ENCODE peak calls at places on chromosomes 13 and 19, in seven cellular contexts. One of them, this sample, is unnamed.

GRCh38 chr19:12200020-12200419 is 37.1 kb downstream of the ZNF136 start:
- DNase-seq in lower leg skin: no peak
- DNase-seq in HT-29: no peak
- DNase-seq in GM10248: no peak
- DNase-seq in NCI-H510A treated with DMSO at 0.1 percent for 48 hours: no peak
- DNase-seq in activated CD4-positive, CD25-positive, alpha-beta regulatory T cell: no peak
- DNase-seq in K562: no peak
- DNase-seq in this sample: no peak

GRCh38 chr19:20607943-20608342 is 42.4 kb upstream of the ZNF737 start:
- DNase-seq in lower leg skin: no peak
- DNase-seq in HT-29: no peak
- DNase-seq in GM10248: no peak
- DNase-seq in NCI-H510A treated with DMSO at 0.1 percent for 48 hours: no peak
- DNase-seq in activated CD4-positive, CD25-positive, alpha-beta regulatory T cell: no peak
- DNase-seq in K562: no peak
- DNase-seq in this sample: no peak

GRCh38 chr19:44051654-44052402 is at the start of gene ZNF223:
- DNase-seq in lower leg skin: peak
- DNase-seq in HT-29: peak
- DNase-seq in GM10248: peak
- DNase-seq in NCI-H510A treated with DMSO at 0.1 percent for 48 hours: peak
- DNase-seq in activated CD4-positive, CD25-positive, alpha-beta regulatory T cell: peak
- DNase-seq in K562: peak
- DNase-seq in this sample: peak

GRCh38 chr13:100673831-100674362 is 698 bp downstream of the TMTC4 start:
- DNase-seq in lower leg skin: peak
- DNase-seq in HT-29: peak
- DNase-seq in GM10248: peak
- DNase-seq in NCI-H510A treated with DMSO at 0.1 percent for 48 hours: no peak
- DNase-seq in activated CD4-positive, CD25-positive, alpha-beta regulatory T cell: no peak
- DNase-seq in K562: peak
- DNase-seq in this sample: peak

GRCh38 chr13:26539738-26540292 is 17.7 kb upstream of the WASF3 start:
- DNase-seq in lower leg skin: peak
- DNase-seq in HT-29: no peak
- DNase-seq in GM10248: no peak
- DNase-seq in NCI-H510A treated with DMSO at 0.1 percent for 48 hours: no peak
- DNase-seq in activated CD4-positive, CD25-positive, alpha-beta regulatory T cell: no peak
- DNase-seq in K562: no peak
- DNase-seq in this sample: peak

GRCh38 chr13:93714171-93714570 is 487.6 kb downstream of the GPC6 start:
- DNase-seq in lower leg skin: no peak
- DNase-seq in HT-29: no peak
- DNase-seq in GM10248: no peak
- DNase-seq in NCI-H510A treated with DMSO at 0.1 percent for 48 hours: no peak
- DNase-seq in activated CD4-positive, CD25-positive, alpha-beta regulatory T cell: no peak
- DNase-seq in K562: no peak
- DNase-seq in this sample: no peak

GRCh38 chr13:80339578-80339840 is 1.4 kb downstream of the SPRY2 start:
- DNase-seq in lower leg skin: no peak
- DNase-seq in HT-29: peak
- DNase-seq in GM10248: no peak
- DNase-seq in NCI-H510A treated with DMSO at 0.1 percent for 48 hours: no peak
- DNase-seq in activated CD4-positive, CD25-positive, alpha-beta regulatory T cell: no peak
- DNase-seq in K562: peak
- DNase-seq in this sample: no peak

GRCh38 chr13:23667750-23668149 is 97.5 kb downstream of the TNFRSF19 start:
- DNase-seq in lower leg skin: no peak
- DNase-seq in HT-29: peak
- DNase-seq in GM10248: no peak
- DNase-seq in NCI-H510A treated with DMSO at 0.1 percent for 48 hours: no peak
- DNase-seq in activated CD4-positive, CD25-positive, alpha-beta regulatory T cell: no peak
- DNase-seq in K562: no peak
- DNase-seq in this sample: no peak

GRCh38 chr13:45316210-45316799 is 24.7 kb downstream of the TPT1 start:
- DNase-seq in lower leg skin: no peak
- DNase-seq in HT-29: no peak
- DNase-seq in GM10248: no peak
- DNase-seq in NCI-H510A treated with DMSO at 0.1 percent for 48 hours: no peak
- DNase-seq in activated CD4-positive, CD25-positive, alpha-beta regulatory T cell: no peak
- DNase-seq in K562: no peak
- DNase-seq in this sample: no peak

GRCh38 chr19:55454787-55455243 is 6.6 kb downstream of the ISOC2 start:
- DNase-seq in lower leg skin: no peak
- DNase-seq in HT-29: peak
- DNase-seq in GM10248: peak
- DNase-seq in NCI-H510A treated with DMSO at 0.1 percent for 48 hours: peak
- DNase-seq in activated CD4-positive, CD25-positive, alpha-beta regulatory T cell: peak
- DNase-seq in K562: peak
- DNase-seq in this sample: peak

GRCh38 chr13:76965759-76966421 is 17.6 kb downstream of the ACOD1 start:
- DNase-seq in lower leg skin: peak
- DNase-seq in HT-29: no peak
- DNase-seq in GM10248: no peak
- DNase-seq in NCI-H510A treated with DMSO at 0.1 percent for 48 hours: no peak
- DNase-seq in activated CD4-positive, CD25-positive, alpha-beta regulatory T cell: no peak
- DNase-seq in K562: no peak
- DNase-seq in this sample: peak

GRCh38 chr13:45416521-45417125 is 1.6 kb downstream of the SLC25A30 start:
- DNase-seq in lower leg skin: no peak
- DNase-seq in HT-29: peak
- DNase-seq in GM10248: no peak
- DNase-seq in NCI-H510A treated with DMSO at 0.1 percent for 48 hours: no peak
- DNase-seq in activated CD4-positive, CD25-positive, alpha-beta regulatory T cell: no peak
- DNase-seq in K562: no peak
- DNase-seq in this sample: no peak

GRCh38 chr19:10292206-10292788 is 2.5 kb downstream of the ICAM5 start:
- DNase-seq in lower leg skin: peak
- DNase-seq in HT-29: peak
- DNase-seq in GM10248: peak
- DNase-seq in NCI-H510A treated with DMSO at 0.1 percent for 48 hours: no peak
- DNase-seq in activated CD4-positive, CD25-positive, alpha-beta regulatory T cell: peak
- DNase-seq in K562: peak
- DNase-seq in this sample: peak

GRCh38 chr13:76638882-76639281 is 247.3 kb downstream of the KCTD12 start:
- DNase-seq in lower leg skin: no peak
- DNase-seq in HT-29: no peak
- DNase-seq in GM10248: no peak
- DNase-seq in NCI-H510A treated with DMSO at 0.1 percent for 48 hours: no peak
- DNase-seq in activated CD4-positive, CD25-positive, alpha-beta regulatory T cell: no peak
- DNase-seq in K562: no peak
- DNase-seq in this sample: no peak

GRCh38 chr19:30240904-30241695 is 131.1 kb upstream of the ZNF536 start:
- DNase-seq in lower leg skin: no peak
- DNase-seq in HT-29: no peak
- DNase-seq in GM10248: no peak
- DNase-seq in NCI-H510A treated with DMSO at 0.1 percent for 48 hours: no peak
- DNase-seq in activated CD4-positive, CD25-positive, alpha-beta regulatory T cell: no peak
- DNase-seq in K562: no peak
- DNase-seq in this sample: no peak

GRCh38 chr13:99265823-99266426 is 7.7 kb upstream of the GPR18 start:
- DNase-seq in lower leg skin: no peak
- DNase-seq in HT-29: peak
- DNase-seq in GM10248: peak
- DNase-seq in NCI-H510A treated with DMSO at 0.1 percent for 48 hours: peak
- DNase-seq in activated CD4-positive, CD25-positive, alpha-beta regulatory T cell: no peak
- DNase-seq in K562: peak
- DNase-seq in this sample: peak

GRCh38 chr13:37657134-37657533 is 58.6 kb upstream of the POSTN start:
- DNase-seq in lower leg skin: no peak
- DNase-seq in HT-29: no peak
- DNase-seq in GM10248: no peak
- DNase-seq in NCI-H510A treated with DMSO at 0.1 percent for 48 hours: no peak
- DNase-seq in activated CD4-positive, CD25-positive, alpha-beta regulatory T cell: no peak
- DNase-seq in K562: no peak
- DNase-seq in this sample: peak

GRCh38 chr13:109835321-109835720 is 48.9 kb upstream of the IRS2 start:
- DNase-seq in lower leg skin: no peak
- DNase-seq in HT-29: no peak
- DNase-seq in GM10248: no peak
- DNase-seq in NCI-H510A treated with DMSO at 0.1 percent for 48 hours: no peak
- DNase-seq in activated CD4-positive, CD25-positive, alpha-beta regulatory T cell: no peak
- DNase-seq in K562: no peak
- DNase-seq in this sample: no peak

GRCh38 chr19:48568345-48568886 is 16.4 kb downstream of the SULT2B1 start:
- DNase-seq in lower leg skin: peak
- DNase-seq in HT-29: peak
- DNase-seq in GM10248: no peak
- DNase-seq in NCI-H510A treated with DMSO at 0.1 percent for 48 hours: peak
- DNase-seq in activated CD4-positive, CD25-positive, alpha-beta regulatory T cell: no peak
- DNase-seq in K562: peak
- DNase-seq in this sample: peak

GRCh38 chr13:109770436-109770835 is 15.9 kb downstream of the IRS2 start:
- DNase-seq in lower leg skin: no peak
- DNase-seq in HT-29: no peak
- DNase-seq in GM10248: no peak
- DNase-seq in NCI-H510A treated with DMSO at 0.1 percent for 48 hours: no peak
- DNase-seq in activated CD4-positive, CD25-positive, alpha-beta regulatory T cell: no peak
- DNase-seq in K562: no peak
- DNase-seq in this sample: no peak

GRCh38 chr19:18433039-18433691 is 4.8 kb downstream of the ISYNA1 start:
- DNase-seq in lower leg skin: no peak
- DNase-seq in HT-29: no peak
- DNase-seq in GM10248: peak
- DNase-seq in NCI-H510A treated with DMSO at 0.1 percent for 48 hours: peak
- DNase-seq in activated CD4-positive, CD25-positive, alpha-beta regulatory T cell: no peak
- DNase-seq in K562: peak
- DNase-seq in this sample: no peak

GRCh38 chr13:72788831-72789230 is 6.9 kb downstream of the PIBF1 start:
- DNase-seq in lower leg skin: no peak
- DNase-seq in HT-29: no peak
- DNase-seq in GM10248: no peak
- DNase-seq in NCI-H510A treated with DMSO at 0.1 percent for 48 hours: no peak
- DNase-seq in activated CD4-positive, CD25-positive, alpha-beta regulatory T cell: no peak
- DNase-seq in K562: no peak
- DNase-seq in this sample: no peak

GRCh38 chr19:35869327-35870123 is 1.2 kb downstream of the APLP1 start:
- DNase-seq in lower leg skin: peak
- DNase-seq in HT-29: peak
- DNase-seq in GM10248: peak
- DNase-seq in NCI-H510A treated with DMSO at 0.1 percent for 48 hours: peak
- DNase-seq in activated CD4-positive, CD25-positive, alpha-beta regulatory T cell: peak
- DNase-seq in K562: peak
- DNase-seq in this sample: peak

GRCh38 chr13:40205771-40206240 is 460.6 kb downstream of the FOXO1 start:
- DNase-seq in lower leg skin: no peak
- DNase-seq in HT-29: no peak
- DNase-seq in GM10248: no peak
- DNase-seq in NCI-H510A treated with DMSO at 0.1 percent for 48 hours: no peak
- DNase-seq in activated CD4-positive, CD25-positive, alpha-beta regulatory T cell: no peak
- DNase-seq in K562: no peak
- DNase-seq in this sample: no peak

GRCh38 chr13:94967183-94968039 is 255.1 kb upstream of the SOX21 start:
- DNase-seq in lower leg skin: no peak
- DNase-seq in HT-29: no peak
- DNase-seq in GM10248: peak
- DNase-seq in NCI-H510A treated with DMSO at 0.1 percent for 48 hours: peak
- DNase-seq in activated CD4-positive, CD25-positive, alpha-beta regulatory T cell: no peak
- DNase-seq in K562: peak
- DNase-seq in this sample: peak

GRCh38 chr13:100356889-100357288 is 231.7 kb downstream of the GGACT start:
- DNase-seq in lower leg skin: no peak
- DNase-seq in HT-29: no peak
- DNase-seq in GM10248: no peak
- DNase-seq in NCI-H510A treated with DMSO at 0.1 percent for 48 hours: no peak
- DNase-seq in activated CD4-positive, CD25-positive, alpha-beta regulatory T cell: no peak
- DNase-seq in K562: no peak
- DNase-seq in this sample: no peak